ENCODE peak calls at places on chromosomes 12 and 14, in nine cellular contexts. One of them, this sample, is unnamed.
A peak's percentile ranks its signal among the peaks of the same experiment; 100 is the strongest.

GRCh38 chr12:31896514-31897039 is 62.6 kb upstream of the RESF1 start:
- DNase-seq in A549: no peak
- DNase-seq in CD8-positive, alpha-beta T cell: peak; percentile 71
- DNase-seq in tibial artery: no peak
- DNase-seq in HCT116: no peak
- DNase-seq in ovary: peak; percentile 59
- DNase-seq in heart right ventricle: peak; percentile 38
- DNase-seq in upper lobe of right lung: no peak
- DNase-seq in left lung: peak; percentile 42
- DNase-seq in this sample: peak; percentile 32

GRCh38 chr12:84247931-84248330 is 664.7 kb downstream of the SLC6A15 start:
- DNase-seq in ovary: no peak
- DNase-seq in CD8-positive, alpha-beta T cell: no peak
- DNase-seq in upper lobe of right lung: no peak
- DNase-seq in heart right ventricle: no peak
- DNase-seq in left lung: no peak
- DNase-seq in A549: no peak
- DNase-seq in tibial artery: no peak
- DNase-seq in HCT116: no peak
- DNase-seq in this sample: no peak

GRCh38 chr14:91078095-91078737 is 17.8 kb upstream of the RPS6KA5 start:
- DNase-seq in ovary: no peak
- DNase-seq in heart right ventricle: no peak
- DNase-seq in HCT116: no peak
- DNase-seq in upper lobe of right lung: no peak
- DNase-seq in left lung: no peak
- DNase-seq in tibial artery: no peak
- DNase-seq in CD8-positive, alpha-beta T cell: no peak
- DNase-seq in A549: no peak
- DNase-seq in this sample: no peak

GRCh38 chr12:19842116-19842515 is 402.8 kb downstream of the AEBP2 start:
- DNase-seq in ovary: no peak
- DNase-seq in upper lobe of right lung: no peak
- DNase-seq in left lung: no peak
- DNase-seq in HCT116: no peak
- DNase-seq in CD8-positive, alpha-beta T cell: no peak
- DNase-seq in tibial artery: no peak
- DNase-seq in heart right ventricle: no peak
- DNase-seq in A549: no peak
- DNase-seq in this sample: no peak

GRCh38 chr14:61444215-61444768 is 122.9 kb downstream of the PRKCH start:
- DNase-seq in heart right ventricle: no peak
- DNase-seq in ovary: no peak
- DNase-seq in HCT116: no peak
- DNase-seq in upper lobe of right lung: no peak
- DNase-seq in left lung: peak; percentile 76
- DNase-seq in A549: no peak
- DNase-seq in tibial artery: no peak
- DNase-seq in CD8-positive, alpha-beta T cell: peak; percentile 54
- DNase-seq in this sample: no peak

GRCh38 chr14:100290607-100291304 is 15.5 kb downstream of the SLC25A29 start:
- DNase-seq in heart right ventricle: no peak
- DNase-seq in HCT116: no peak
- DNase-seq in CD8-positive, alpha-beta T cell: no peak
- DNase-seq in tibial artery: no peak
- DNase-seq in upper lobe of right lung: peak; percentile 40
- DNase-seq in A549: no peak
- DNase-seq in left lung: peak; percentile 30
- DNase-seq in ovary: no peak
- DNase-seq in this sample: no peak

GRCh38 chr12:7934153-7934552 is 1.8 kb downstream of the SLC2A3 start:
- DNase-seq in tibial artery: no peak
- DNase-seq in CD8-positive, alpha-beta T cell: no peak
- DNase-seq in A549: no peak
- DNase-seq in upper lobe of right lung: no peak
- DNase-seq in ovary: no peak
- DNase-seq in left lung: no peak
- DNase-seq in heart right ventricle: no peak
- DNase-seq in HCT116: no peak
- DNase-seq in this sample: no peak

GRCh38 chr12:16246264-16246663 is 31.2 kb downstream of the SLC15A5 start:
- DNase-seq in tibial artery: no peak
- DNase-seq in CD8-positive, alpha-beta T cell: no peak
- DNase-seq in heart right ventricle: no peak
- DNase-seq in A549: no peak
- DNase-seq in HCT116: no peak
- DNase-seq in upper lobe of right lung: no peak
- DNase-seq in ovary: no peak
- DNase-seq in left lung: no peak
- DNase-seq in this sample: no peak

GRCh38 chr12:13152281-13152680 is 44.2 kb upstream of the EMP1 start:
- DNase-seq in HCT116: no peak
- DNase-seq in CD8-positive, alpha-beta T cell: no peak
- DNase-seq in upper lobe of right lung: no peak
- DNase-seq in left lung: no peak
- DNase-seq in A549: no peak
- DNase-seq in ovary: no peak
- DNase-seq in heart right ventricle: peak; percentile 40
- DNase-seq in tibial artery: peak; percentile 68
- DNase-seq in this sample: peak; percentile 47

GRCh38 chr12:10310926-10311705 is 3.4 kb downstream of the KLRD1 start:
- DNase-seq in tibial artery: no peak
- DNase-seq in HCT116: no peak
- DNase-seq in ovary: no peak
- DNase-seq in upper lobe of right lung: no peak
- DNase-seq in CD8-positive, alpha-beta T cell: no peak
- DNase-seq in heart right ventricle: peak; percentile 6
- DNase-seq in left lung: no peak
- DNase-seq in A549: no peak
- DNase-seq in this sample: no peak

GRCh38 chr12:45909041-45909713 is 81.2 kb downstream of the SCAF11 start:
- DNase-seq in HCT116: no peak
- DNase-seq in heart right ventricle: no peak
- DNase-seq in A549: no peak
- DNase-seq in left lung: no peak
- DNase-seq in tibial artery: no peak
- DNase-seq in upper lobe of right lung: no peak
- DNase-seq in ovary: no peak
- DNase-seq in CD8-positive, alpha-beta T cell: no peak
- DNase-seq in this sample: no peak

GRCh38 chr12:66751432-66752113 is 72.7 kb upstream of the GRIP1 start:
- DNase-seq in left lung: no peak
- DNase-seq in HCT116: no peak
- DNase-seq in ovary: no peak
- DNase-seq in tibial artery: no peak
- DNase-seq in A549: no peak
- DNase-seq in CD8-positive, alpha-beta T cell: no peak
- DNase-seq in heart right ventricle: no peak
- DNase-seq in upper lobe of right lung: no peak
- DNase-seq in this sample: no peak

GRCh38 chr14:37369446-37369845 is 171.7 kb downstream of the MIPOL1 start:
- DNase-seq in ovary: no peak
- DNase-seq in heart right ventricle: no peak
- DNase-seq in tibial artery: no peak
- DNase-seq in HCT116: no peak
- DNase-seq in A549: peak; percentile 6
- DNase-seq in left lung: no peak
- DNase-seq in upper lobe of right lung: no peak
- DNase-seq in CD8-positive, alpha-beta T cell: no peak
- DNase-seq in this sample: no peak

GRCh38 chr14:23159516-23159915 is 23.9 kb downstream of the SLC7A8 start:
- DNase-seq in A549: no peak
- DNase-seq in tibial artery: no peak
- DNase-seq in HCT116: no peak
- DNase-seq in left lung: no peak
- DNase-seq in upper lobe of right lung: no peak
- DNase-seq in heart right ventricle: no peak
- DNase-seq in ovary: no peak
- DNase-seq in CD8-positive, alpha-beta T cell: no peak
- DNase-seq in this sample: no peak
- H3K4me1 ChIP-seq in A549: peaks cover 5% of the 10 kb centered on the region
- H3K4me1 ChIP-seq in tibial artery: peaks cover 15% of the 10 kb centered on the region
- H3K4me1 ChIP-seq in HCT116: peaks cover 5% of the 10 kb centered on the region
- H3K4me1 ChIP-seq in left lung: peaks cover 23% of the 10 kb centered on the region
- H3K4me1 ChIP-seq in upper lobe of right lung: peaks cover 36% of the 10 kb centered on the region
- H3K4me1 ChIP-seq in heart right ventricle: peaks cover 26% of the 10 kb centered on the region
- H3K4me1 ChIP-seq in ovary: peaks cover 9% of the 10 kb centered on the region
- H3K4me1 ChIP-seq in CD8-positive, alpha-beta T cell: peaks cover 31% of the 10 kb centered on the region
- H3K4me1 ChIP-seq in this sample: peaks cover 15% of the 10 kb centered on the region

GRCh38 chr14:89207925-89208328 is 209.1 kb downstream of the FOXN3 start:
- DNase-seq in upper lobe of right lung: no peak
- DNase-seq in tibial artery: no peak
- DNase-seq in heart right ventricle: no peak
- DNase-seq in ovary: no peak
- DNase-seq in left lung: no peak
- DNase-seq in CD8-positive, alpha-beta T cell: no peak
- DNase-seq in A549: no peak
- DNase-seq in HCT116: no peak
- DNase-seq in this sample: no peak
- TF ChIP-seq CTCF in upper lobe of right lung: no peak
- TF ChIP-seq CTCF in tibial artery: no peak
- TF ChIP-seq CTCF in heart right ventricle: no peak
- TF ChIP-seq CTCF in ovary: no peak
- TF ChIP-seq CTCF in left lung: no peak
- TF ChIP-seq CTCF in CD8-positive, alpha-beta T cell: no peak
- TF ChIP-seq CTCF in A549: no peak
- TF ChIP-seq CTCF in HCT116: no peak
- TF ChIP-seq CTCF in this sample: no peak

GRCh38 chr14:94945615-94946014 is 175.7 kb upstream of the GSC start:
- DNase-seq in heart right ventricle: no peak
- DNase-seq in tibial artery: no peak
- DNase-seq in ovary: no peak
- DNase-seq in upper lobe of right lung: no peak
- DNase-seq in A549: no peak
- DNase-seq in HCT116: no peak
- DNase-seq in CD8-positive, alpha-beta T cell: peak; percentile 9
- DNase-seq in left lung: no peak
- DNase-seq in this sample: no peak

GRCh38 chr14:94942601-94943000 is 172.7 kb upstream of the GSC start:
- DNase-seq in CD8-positive, alpha-beta T cell: no peak
- DNase-seq in heart right ventricle: no peak
- DNase-seq in tibial artery: no peak
- DNase-seq in left lung: no peak
- DNase-seq in HCT116: no peak
- DNase-seq in ovary: no peak
- DNase-seq in upper lobe of right lung: no peak
- DNase-seq in A549: no peak
- DNase-seq in this sample: no peak

GRCh38 chr14:94941311-94941710 is 171.4 kb upstream of the GSC start:
- DNase-seq in upper lobe of right lung: no peak
- DNase-seq in heart right ventricle: no peak
- DNase-seq in HCT116: no peak
- DNase-seq in ovary: no peak
- DNase-seq in CD8-positive, alpha-beta T cell: no peak
- DNase-seq in tibial artery: no peak
- DNase-seq in A549: no peak
- DNase-seq in left lung: no peak
- DNase-seq in this sample: no peak

GRCh38 chr14:94946244-94946643 is 176.3 kb upstream of the GSC start:
- DNase-seq in A549: no peak
- DNase-seq in HCT116: no peak
- DNase-seq in heart right ventricle: no peak
- DNase-seq in CD8-positive, alpha-beta T cell: no peak
- DNase-seq in tibial artery: no peak
- DNase-seq in upper lobe of right lung: no peak
- DNase-seq in ovary: no peak
- DNase-seq in left lung: no peak
- DNase-seq in this sample: no peak

GRCh38 chr14:94944636-94945258 is 174.8 kb upstream of the GSC start:
- DNase-seq in CD8-positive, alpha-beta T cell: no peak
- DNase-seq in HCT116: no peak
- DNase-seq in heart right ventricle: no peak
- DNase-seq in upper lobe of right lung: no peak
- DNase-seq in ovary: no peak
- DNase-seq in left lung: no peak
- DNase-seq in tibial artery: no peak
- DNase-seq in A549: no peak
- DNase-seq in this sample: no peak
- H3K27ac ChIP-seq in CD8-positive, alpha-beta T cell: no peak overlapping the region
- H3K27ac ChIP-seq in HCT116: no peak overlapping the region
- H3K27ac ChIP-seq in heart right ventricle: no peak overlapping the region
- H3K27ac ChIP-seq in upper lobe of right lung: no peak overlapping the region
- H3K27ac ChIP-seq in ovary: no peak overlapping the region
- H3K27ac ChIP-seq in left lung: no peak overlapping the region
- H3K27ac ChIP-seq in tibial artery: no peak overlapping the region
- H3K27ac ChIP-seq in A549: no peak overlapping the region
- H3K27ac ChIP-seq in this sample: no peak overlapping the region

GRCh38 chr12:103780093-103780440 is 61.0 kb downstream of the NT5DC3 start:
- DNase-seq in A549: no peak
- DNase-seq in HCT116: no peak
- DNase-seq in ovary: no peak
- DNase-seq in tibial artery: no peak
- DNase-seq in CD8-positive, alpha-beta T cell: no peak
- DNase-seq in heart right ventricle: no peak
- DNase-seq in left lung: no peak
- DNase-seq in upper lobe of right lung: no peak
- DNase-seq in this sample: no peak

GRCh38 chr12:103780992-103781391 is 60.0 kb downstream of the NT5DC3 start:
- DNase-seq in CD8-positive, alpha-beta T cell: no peak
- DNase-seq in ovary: no peak
- DNase-seq in HCT116: no peak
- DNase-seq in tibial artery: no peak
- DNase-seq in heart right ventricle: no peak
- DNase-seq in upper lobe of right lung: no peak
- DNase-seq in left lung: no peak
- DNase-seq in A549: no peak
- DNase-seq in this sample: no peak

GRCh38 chr12:103782399-103782798 is 58.6 kb downstream of the NT5DC3 start:
- DNase-seq in CD8-positive, alpha-beta T cell: no peak
- DNase-seq in heart right ventricle: no peak
- DNase-seq in left lung: no peak
- DNase-seq in upper lobe of right lung: no peak
- DNase-seq in ovary: no peak
- DNase-seq in A549: no peak
- DNase-seq in tibial artery: no peak
- DNase-seq in HCT116: no peak
- DNase-seq in this sample: no peak

GRCh38 chr12:103778781-103779180 is 62.3 kb downstream of the NT5DC3 start:
- DNase-seq in HCT116: no peak
- DNase-seq in ovary: no peak
- DNase-seq in left lung: no peak
- DNase-seq in upper lobe of right lung: no peak
- DNase-seq in tibial artery: no peak
- DNase-seq in CD8-positive, alpha-beta T cell: no peak
- DNase-seq in A549: no peak
- DNase-seq in heart right ventricle: no peak
- DNase-seq in this sample: no peak

DNA sequence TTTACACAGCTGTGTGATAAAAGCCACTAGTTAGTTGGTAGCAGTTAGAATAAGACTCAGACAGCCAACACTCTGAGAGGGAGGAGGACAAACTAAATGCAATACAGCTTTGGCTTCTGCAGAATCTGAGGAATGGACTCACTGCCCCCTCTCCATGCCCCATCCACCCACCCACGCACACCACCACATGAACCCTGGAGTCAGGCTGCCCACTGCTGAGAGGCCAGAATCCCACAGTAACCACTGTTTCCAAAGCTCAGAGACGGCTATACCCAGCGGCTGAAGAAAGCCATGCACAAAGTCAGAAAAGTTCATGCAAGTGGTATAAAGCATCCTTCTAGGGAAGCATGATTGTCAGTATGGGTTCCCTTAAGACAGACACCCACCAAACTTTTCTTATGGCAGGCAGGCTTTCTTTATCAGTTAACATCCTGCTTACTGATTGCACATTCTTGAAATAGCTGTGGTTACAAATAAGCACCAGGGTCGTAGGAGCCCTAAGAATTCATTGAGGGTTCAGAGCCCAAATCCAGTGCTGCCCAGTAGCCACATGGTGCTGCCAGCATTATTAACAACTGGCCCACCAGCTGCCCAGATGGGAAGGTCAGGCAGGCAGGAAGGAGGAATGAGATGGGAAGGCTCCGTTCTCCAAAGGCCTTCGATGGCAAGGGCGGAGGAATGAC is 61.5 kb downstream of the NT5DC3 start:
- DNase-seq in tibial artery: no peak
- DNase-seq in ovary: no peak
- DNase-seq in left lung: no peak
- DNase-seq in upper lobe of right lung: no peak
- DNase-seq in HCT116: no peak
- DNase-seq in A549: no peak
- DNase-seq in CD8-positive, alpha-beta T cell: no peak
- DNase-seq in heart right ventricle: no peak
- DNase-seq in this sample: no peak
- H3K4me1 ChIP-seq in tibial artery: no peaks in the 10 kb centered on the region
- H3K4me1 ChIP-seq in ovary: no peaks in the 10 kb centered on the region
- H3K4me1 ChIP-seq in left lung: no peaks in the 10 kb centered on the region
- H3K4me1 ChIP-seq in upper lobe of right lung: no peaks in the 10 kb centered on the region
- H3K4me1 ChIP-seq in HCT116: peaks cover 4% of the 10 kb centered on the region
- H3K4me1 ChIP-seq in A549: peaks cover 9% of the 10 kb centered on the region
- H3K4me1 ChIP-seq in CD8-positive, alpha-beta T cell: no peaks in the 10 kb centered on the region
- H3K4me1 ChIP-seq in heart right ventricle: peaks cover 3% of the 10 kb centered on the region
- H3K4me1 ChIP-seq in this sample: no peaks in the 10 kb centered on the region